ENCODE peak calls at places on chromosomes 2 and 18, in five cellular contexts. One of them, this sample, is unnamed.

GRCh38 chr2:205930209-205930608 is 155.8 kb downstream of the INO80D start:
- DNase-seq in epithelial cell of esophagus: no peak
- DNase-seq in mesothelial cell of epicardium: no peak
- DNase-seq in Peyer's patch: no peak
- DNase-seq in astrocyte of the spinal cord: no peak
- DNase-seq in this sample: no peak

GRCh38 chr2:159362816-159363251 is 76.3 kb upstream of the WDSUB1 start:
- DNase-seq in epithelial cell of esophagus: peak
- DNase-seq in mesothelial cell of epicardium: no peak
- DNase-seq in Peyer's patch: no peak
- DNase-seq in astrocyte of the spinal cord: peak
- DNase-seq in this sample: no peak

GRCh38 chr2:240229603-240230423 is 89.4 kb upstream of the OTOS start:
- DNase-seq in epithelial cell of esophagus: peak
- DNase-seq in mesothelial cell of epicardium: no peak
- DNase-seq in Peyer's patch: peak
- DNase-seq in astrocyte of the spinal cord: no peak
- DNase-seq in this sample: peak

GRCh38 chr2:45857848-45858520 is 206.5 kb downstream of the PRKCE start:
- DNase-seq in epithelial cell of esophagus: no peak
- DNase-seq in mesothelial cell of epicardium: no peak
- DNase-seq in Peyer's patch: no peak
- DNase-seq in astrocyte of the spinal cord: no peak
- DNase-seq in this sample: no peak

GRCh38 chr2:101718993-101719571 is 21.6 kb downstream of the MAP4K4 start:
- DNase-seq in epithelial cell of esophagus: peak
- DNase-seq in mesothelial cell of epicardium: no peak
- DNase-seq in Peyer's patch: no peak
- DNase-seq in astrocyte of the spinal cord: no peak
- DNase-seq in this sample: no peak

GRCh38 chr2:19673213-19673791 is 228.5 kb downstream of the TTC32 start:
- DNase-seq in epithelial cell of esophagus: peak
- DNase-seq in mesothelial cell of epicardium: no peak
- DNase-seq in Peyer's patch: no peak
- DNase-seq in astrocyte of the spinal cord: peak
- DNase-seq in this sample: no peak

GRCh38 chr2:26316041-26316440 is 29.9 kb upstream of the SELENOI start:
- DNase-seq in epithelial cell of esophagus: no peak
- DNase-seq in mesothelial cell of epicardium: no peak
- DNase-seq in Peyer's patch: no peak
- DNase-seq in astrocyte of the spinal cord: no peak
- DNase-seq in this sample: no peak

GRCh38 chr18:54173250-54173649 is 51.2 kb downstream of the MBD2 start:
- DNase-seq in epithelial cell of esophagus: no peak
- DNase-seq in mesothelial cell of epicardium: no peak
- DNase-seq in Peyer's patch: no peak
- DNase-seq in astrocyte of the spinal cord: no peak
- DNase-seq in this sample: no peak

GRCh38 chr2:46101557-46102220 is 195.5 kb upstream of the EPAS1 start:
- DNase-seq in epithelial cell of esophagus: no peak
- DNase-seq in mesothelial cell of epicardium: no peak
- DNase-seq in Peyer's patch: no peak
- DNase-seq in astrocyte of the spinal cord: no peak
- DNase-seq in this sample: no peak

GRCh38 chr2:104929663-104930062 is 75.7 kb downstream of the POU3F3 start:
- DNase-seq in epithelial cell of esophagus: no peak
- DNase-seq in mesothelial cell of epicardium: no peak
- DNase-seq in Peyer's patch: no peak
- DNase-seq in astrocyte of the spinal cord: no peak
- DNase-seq in this sample: no peak

GRCh38 chr2:179440642-179441251 is 176.1 kb upstream of the SESTD1 start:
- DNase-seq in epithelial cell of esophagus: peak
- DNase-seq in mesothelial cell of epicardium: no peak
- DNase-seq in Peyer's patch: no peak
- DNase-seq in astrocyte of the spinal cord: peak
- DNase-seq in this sample: no peak

GRCh38 chr2:224211821-224212220 is 172.7 kb upstream of the SERPINE2 start:
- DNase-seq in epithelial cell of esophagus: no peak
- DNase-seq in mesothelial cell of epicardium: no peak
- DNase-seq in Peyer's patch: no peak
- DNase-seq in astrocyte of the spinal cord: no peak
- DNase-seq in this sample: no peak

GRCh38 chr2:1159013-1159412 is 208.4 kb downstream of the SNTG2 start:
- DNase-seq in epithelial cell of esophagus: no peak
- DNase-seq in mesothelial cell of epicardium: no peak
- DNase-seq in Peyer's patch: no peak
- DNase-seq in astrocyte of the spinal cord: no peak
- DNase-seq in this sample: no peak

GRCh38 chr2:44801676-44802408 is 139.7 kb upstream of the SIX3 start:
- DNase-seq in epithelial cell of esophagus: peak
- DNase-seq in mesothelial cell of epicardium: no peak
- DNase-seq in Peyer's patch: no peak
- DNase-seq in astrocyte of the spinal cord: no peak
- DNase-seq in this sample: no peak

GRCh38 chr18:41113885-41114482 is 841.0 kb upstream of the PIK3C3 start:
- DNase-seq in epithelial cell of esophagus: peak
- DNase-seq in mesothelial cell of epicardium: no peak
- DNase-seq in Peyer's patch: no peak
- DNase-seq in astrocyte of the spinal cord: peak
- DNase-seq in this sample: no peak

GRCh38 chr2:60735496-60736250 is 20.4 kb upstream of the PAPOLG start:
- DNase-seq in epithelial cell of esophagus: peak
- DNase-seq in mesothelial cell of epicardium: peak
- DNase-seq in Peyer's patch: no peak
- DNase-seq in astrocyte of the spinal cord: no peak
- DNase-seq in this sample: no peak

GRCh38 chr2:144516417-144516980 is 3.4 kb downstream of the ZEB2 start:
- DNase-seq in epithelial cell of esophagus: no peak
- DNase-seq in mesothelial cell of epicardium: no peak
- DNase-seq in Peyer's patch: no peak
- DNase-seq in astrocyte of the spinal cord: peak
- DNase-seq in this sample: no peak

GRCh38 chr18:159037-159652 is 788 bp downstream of the USP14 start:
- DNase-seq in epithelial cell of esophagus: peak
- DNase-seq in mesothelial cell of epicardium: no peak
- DNase-seq in Peyer's patch: no peak
- DNase-seq in astrocyte of the spinal cord: no peak
- DNase-seq in this sample: no peak

GRCh38 chr2:120245520-120245835 is 7.2 kb upstream of the RALB start:
- DNase-seq in epithelial cell of esophagus: no peak
- DNase-seq in mesothelial cell of epicardium: peak
- DNase-seq in Peyer's patch: peak
- DNase-seq in astrocyte of the spinal cord: no peak
- DNase-seq in this sample: no peak

GRCh38 chr2:129902731-129903585 is 76.5 kb upstream of the RAB6C start:
- DNase-seq in epithelial cell of esophagus: no peak
- DNase-seq in mesothelial cell of epicardium: no peak
- DNase-seq in Peyer's patch: no peak
- DNase-seq in astrocyte of the spinal cord: no peak
- DNase-seq in this sample: no peak

GRCh38 chr2:226660524-226660923 is 139.1 kb downstream of the IRS1 start:
- DNase-seq in epithelial cell of esophagus: peak
- DNase-seq in mesothelial cell of epicardium: no peak
- DNase-seq in Peyer's patch: peak
- DNase-seq in astrocyte of the spinal cord: peak
- DNase-seq in this sample: no peak

GRCh38 chr2:218395826-218396687 is 3.6 kb upstream of the CTDSP1 start:
- DNase-seq in epithelial cell of esophagus: peak
- DNase-seq in mesothelial cell of epicardium: peak
- DNase-seq in Peyer's patch: peak
- DNase-seq in astrocyte of the spinal cord: peak
- DNase-seq in this sample: peak

GRCh38 chr2:118421648-118422047 is 333.4 kb downstream of the INSIG2 start:
- DNase-seq in epithelial cell of esophagus: no peak
- DNase-seq in mesothelial cell of epicardium: no peak
- DNase-seq in Peyer's patch: no peak
- DNase-seq in astrocyte of the spinal cord: no peak
- DNase-seq in this sample: no peak

GRCh38 chr2:63792523-63792922 is 49.2 kb upstream of the UGP2 start:
- DNase-seq in epithelial cell of esophagus: peak
- DNase-seq in mesothelial cell of epicardium: no peak
- DNase-seq in Peyer's patch: no peak
- DNase-seq in astrocyte of the spinal cord: peak
- DNase-seq in this sample: no peak

GRCh38 chr2:163375472-163375871 is 360.3 kb downstream of the FIGN start:
- DNase-seq in epithelial cell of esophagus: no peak
- DNase-seq in mesothelial cell of epicardium: no peak
- DNase-seq in Peyer's patch: no peak
- DNase-seq in astrocyte of the spinal cord: no peak
- DNase-seq in this sample: no peak

GRCh38 chr2:240791821-240792657 is 28.0 kb downstream of the KIF1A start:
- DNase-seq in epithelial cell of esophagus: no peak
- DNase-seq in mesothelial cell of epicardium: peak
- DNase-seq in Peyer's patch: no peak
- DNase-seq in astrocyte of the spinal cord: no peak
- DNase-seq in this sample: no peak

GRCh38 chr2:135504811-135505210 is 26.2 kb downstream of the ZRANB3 start:
- DNase-seq in epithelial cell of esophagus: no peak
- DNase-seq in mesothelial cell of epicardium: no peak
- DNase-seq in Peyer's patch: no peak
- DNase-seq in astrocyte of the spinal cord: no peak
- DNase-seq in this sample: no peak

GRCh38 chr2:178553047-178553446 is 72.8 kb downstream of the PLEKHA3 start:
- DNase-seq in epithelial cell of esophagus: peak
- DNase-seq in mesothelial cell of epicardium: no peak
- DNase-seq in Peyer's patch: no peak
- DNase-seq in astrocyte of the spinal cord: peak
- DNase-seq in this sample: no peak

GRCh38 chr2:219656523-219656922 is 29.1 kb downstream of the SLC4A3 start:
- DNase-seq in epithelial cell of esophagus: peak
- DNase-seq in mesothelial cell of epicardium: no peak
- DNase-seq in Peyer's patch: no peak
- DNase-seq in astrocyte of the spinal cord: peak
- DNase-seq in this sample: no peak

GRCh38 chr2:183665976-183666375 is 541.7 kb downstream of the NUP35 start:
- DNase-seq in epithelial cell of esophagus: peak
- DNase-seq in mesothelial cell of epicardium: no peak
- DNase-seq in Peyer's patch: no peak
- DNase-seq in astrocyte of the spinal cord: peak
- DNase-seq in this sample: no peak

GRCh38 chr2:178016612-178017011 is 56.0 kb downstream of the PDE11A start:
- DNase-seq in epithelial cell of esophagus: no peak
- DNase-seq in mesothelial cell of epicardium: no peak
- DNase-seq in Peyer's patch: no peak
- DNase-seq in astrocyte of the spinal cord: no peak
- DNase-seq in this sample: no peak

GRCh38 chr2:134739879-134740301 is 21.1 kb upstream of the TMEM163 start:
- DNase-seq in epithelial cell of esophagus: peak
- DNase-seq in mesothelial cell of epicardium: no peak
- DNase-seq in Peyer's patch: peak
- DNase-seq in astrocyte of the spinal cord: no peak
- DNase-seq in this sample: no peak

GRCh38 chr2:27992787-27993747 is 102.5 kb downstream of the BABAM2 start:
- DNase-seq in epithelial cell of esophagus: peak
- DNase-seq in mesothelial cell of epicardium: no peak
- DNase-seq in Peyer's patch: no peak
- DNase-seq in astrocyte of the spinal cord: peak
- DNase-seq in this sample: no peak

GRCh38 chr2:239868556-239869181 is 156.5 kb downstream of the NDUFA10 start:
- DNase-seq in epithelial cell of esophagus: no peak
- DNase-seq in mesothelial cell of epicardium: no peak
- DNase-seq in Peyer's patch: peak
- DNase-seq in astrocyte of the spinal cord: no peak
- DNase-seq in this sample: no peak

GRCh38 chr2:29309090-29310054 is 194.2 kb downstream of the CLIP4 start:
- DNase-seq in epithelial cell of esophagus: peak
- DNase-seq in mesothelial cell of epicardium: no peak
- DNase-seq in Peyer's patch: peak
- DNase-seq in astrocyte of the spinal cord: peak
- DNase-seq in this sample: no peak
- TF ChIP-seq CTCF in epithelial cell of esophagus: peak
- TF ChIP-seq CTCF in mesothelial cell of epicardium: peak
- TF ChIP-seq CTCF in Peyer's patch: peak
- TF ChIP-seq CTCF in astrocyte of the spinal cord: peak
- TF ChIP-seq CTCF in this sample: no peak

DNA sequence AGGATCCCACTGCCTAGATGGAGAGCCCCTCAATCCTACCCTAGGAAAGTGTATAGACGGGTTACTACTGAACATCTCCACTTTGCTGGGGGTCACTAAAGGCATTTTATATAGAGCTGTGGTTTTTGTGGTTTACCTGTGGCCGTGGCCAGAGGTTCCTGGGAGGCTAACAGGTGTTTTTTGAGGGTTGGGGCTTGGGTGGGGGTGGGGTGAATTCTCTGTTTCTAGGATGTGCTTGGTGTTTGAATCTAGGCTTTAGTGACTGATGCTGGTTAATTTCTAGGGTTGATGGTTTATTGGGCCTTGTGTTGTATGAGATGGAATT is 7.7 kb downstream of the HOXD8 start:
- DNase-seq in epithelial cell of esophagus: no peak
- DNase-seq in mesothelial cell of epicardium: no peak
- DNase-seq in Peyer's patch: no peak
- DNase-seq in astrocyte of the spinal cord: no peak
- DNase-seq in this sample: no peak
- TF ChIP-seq CTCF in epithelial cell of esophagus: no peak
- TF ChIP-seq CTCF in mesothelial cell of epicardium: no peak
- TF ChIP-seq CTCF in Peyer's patch: no peak
- TF ChIP-seq CTCF in astrocyte of the spinal cord: no peak
- TF ChIP-seq CTCF in this sample: no peak

GRCh38 chr2:110204408-110205385 is at the start of gene NPHP1:
- DNase-seq in epithelial cell of esophagus: peak
- DNase-seq in mesothelial cell of epicardium: peak
- DNase-seq in Peyer's patch: peak
- DNase-seq in astrocyte of the spinal cord: peak
- DNase-seq in this sample: peak
- TF ChIP-seq CTCF in epithelial cell of esophagus: no peak
- TF ChIP-seq CTCF in mesothelial cell of epicardium: no peak
- TF ChIP-seq CTCF in Peyer's patch: no peak
- TF ChIP-seq CTCF in astrocyte of the spinal cord: no peak
- TF ChIP-seq CTCF in this sample: no peak

GRCh38 chr18:12329125-12329698 is 21.2 kb downstream of the TUBB6 start:
- DNase-seq in epithelial cell of esophagus: no peak
- DNase-seq in mesothelial cell of epicardium: no peak
- DNase-seq in Peyer's patch: no peak
- DNase-seq in astrocyte of the spinal cord: no peak
- DNase-seq in this sample: no peak

GRCh38 chr18:12325726-12326245 is 17.7 kb downstream of the TUBB6 start:
- DNase-seq in epithelial cell of esophagus: no peak
- DNase-seq in mesothelial cell of epicardium: no peak
- DNase-seq in Peyer's patch: no peak
- DNase-seq in astrocyte of the spinal cord: no peak
- DNase-seq in this sample: no peak

GRCh38 chr18:12326711-12327460 is 18.8 kb downstream of the TUBB6 start:
- DNase-seq in epithelial cell of esophagus: no peak
- DNase-seq in mesothelial cell of epicardium: no peak
- DNase-seq in Peyer's patch: no peak
- DNase-seq in astrocyte of the spinal cord: no peak
- DNase-seq in this sample: no peak

GRCh38 chr18:12327510-12328178 is 19.6 kb downstream of the TUBB6 start:
- DNase-seq in epithelial cell of esophagus: peak
- DNase-seq in mesothelial cell of epicardium: peak
- DNase-seq in Peyer's patch: peak
- DNase-seq in astrocyte of the spinal cord: peak
- DNase-seq in this sample: peak

GRCh38 chr18:12328179-12328823 is 20.3 kb downstream of the TUBB6 start:
- DNase-seq in epithelial cell of esophagus: no peak
- DNase-seq in mesothelial cell of epicardium: no peak
- DNase-seq in Peyer's patch: no peak
- DNase-seq in astrocyte of the spinal cord: no peak
- DNase-seq in this sample: no peak
- TF ChIP-seq CTCF in epithelial cell of esophagus: no peak
- TF ChIP-seq CTCF in mesothelial cell of epicardium: no peak
- TF ChIP-seq CTCF in Peyer's patch: no peak
- TF ChIP-seq CTCF in astrocyte of the spinal cord: no peak
- TF ChIP-seq CTCF in this sample: no peak

This sample was measured in omental fat pad.